ENCODE peak calls at places on chromosomes 16 and 17, in seven cellular contexts. B is AG10803; R is stimulated activated CD4-positive, alpha-beta T cell treated with anti-CD3 and anti-CD28 coated beads, TNF-alpha, amount 100 ng/mL, for 4 hours; M is left lung; S is substantia nigra; Z is fibroblast of pulmonary artery; Y is right cardiac atrium. H is an unnamed sample.

GRCh38 chr17:77128895-77129567 is 11.7 kb upstream of the SEC14L1 start:
- DNase-seq in B (no peak), R (no peak), M (no peak), S (no peak), Z (peak), Y (no peak), H (no peak)

GRCh38 chr16:20871935-20872815 is 28.0 kb downstream of the DCUN1D3 start:
- DNase-seq in B (no peak), R (no peak), M (no peak), S (no peak), Z (no peak), Y (no peak), H (no peak)

GRCh38 chr16:66551362-66551761 is 1.0 kb upstream of the CKLF start:
- DNase-seq in B (peak), R (peak), M (peak), S (no peak), Z (peak), Y (no peak), H (no peak)

GRCh38 chr16:69328854-69329316 is 1.5 kb downstream of the PDF start:
- DNase-seq in B (peak), R (no peak), M (no peak), S (no peak), Z (peak), Y (no peak), H (no peak)

GRCh38 chr17:49497147-49498036 is 2.3 kb downstream of the NGFR start:
- DNase-seq in B (no peak), R (peak), M (no peak), S (peak), Z (no peak), Y (peak), H (peak)

GRCh38 chr16:67370686-67371085 is 22.6 kb downstream of the TPPP3 start:
- DNase-seq in B (no peak), R (no peak), M (no peak), S (no peak), Z (no peak), Y (no peak), H (no peak)

GRCh38 chr17:37828313-37829124 is 83.7 kb upstream of the HNF1B start:
- DNase-seq in B (peak), R (no peak), M (no peak), S (no peak), Z (peak), Y (no peak), H (no peak)

GRCh38 chr16:56688762-56689161 is 6.5 kb downstream of the MT1X start:
- DNase-seq in B (no peak), R (no peak), M (no peak), S (no peak), Z (no peak), Y (no peak), H (no peak)

GRCh38 chr17:76706817-76707216 is 3.9 kb downstream of the MXRA7 start:
- DNase-seq in B (no peak), R (no peak), M (no peak), S (no peak), Z (no peak), Y (no peak), H (no peak)

GRCh38 chr17:19554393-19554792 is 20.7 kb downstream of the SLC47A1 start:
- DNase-seq in B (no peak), R (no peak), M (no peak), S (no peak), Z (peak), Y (no peak), H (peak)